ENCODE peak calls at places on chromosomes 2 and 18, in seven cellular contexts. L is K562, C is HCT116, T is SK-N-SH, M is HepG2, D is T47D, V is H1. I is an unnamed sample.

GRCh38 chr2:2057125-2057721 is 273.9 kb downstream of the MYT1L start:
- DNase-seq in L (peak; percentile 63), V (no peak), M (no peak), T (no peak), C (peak; percentile 2), D (no peak), I (no peak)

GRCh38 chr2:33340265-33340664 is 136.2 kb upstream of the RASGRP3 start:
- DNase-seq in D (no peak), C (no peak), V (no peak), M (no peak), T (no peak), L (no peak), I (no peak)

GRCh38 chr2:107334311-107334710 is 448.3 kb upstream of the ST6GAL2 start:
- DNase-seq in T (no peak), L (no peak), D (no peak), V (no peak), M (no peak), C (no peak), I (no peak)

GRCh38 chr2:28717339-28717758 is 34.3 kb upstream of the PPP1CB start:
- DNase-seq in L (no peak), C (peak; percentile 67), V (no peak), T (no peak), D (no peak), M (peak; percentile 23), I (no peak)

GRCh38 chr2:174059178-174059874 is 94.2 kb upstream of the SP3 start:
- DNase-seq in C (no peak), M (peak; percentile 27), L (peak; percentile 63), V (no peak), D (no peak), T (no peak), I (no peak)

GRCh38 chr18:68275616-68276015 is 439.3 kb downstream of the TMX3 start:
- DNase-seq in T (no peak), C (no peak), D (no peak), V (no peak), M (no peak), L (no peak), I (no peak)

GRCh38 chr18:23071285-23071684 is 64.0 kb upstream of the CABLES1 start:
- DNase-seq in C (no peak), T (no peak), L (no peak), D (no peak), M (no peak), V (no peak), I (peak; percentile 79)

GRCh38 chr2:134501476-134502089 is 217.2 kb downstream of the TMEM163 start:
- DNase-seq in M (no peak), V (no peak), L (no peak), C (no peak), D (no peak), T (no peak), I (no peak)

GRCh38 chr2:37683926-37684780 is 12.7 kb upstream of the CDC42EP3 start:
- DNase-seq in T (no peak), M (no peak), V (no peak), D (no peak), L (no peak), C (no peak), I (no peak)

GRCh38 chr18:51654441-51655326 is 457.2 kb upstream of the MEX3C start:
- DNase-seq in M (no peak), C (no peak), T (no peak), L (no peak), V (peak; percentile 71), D (no peak), I (no peak)

GRCh38 chr2:51505533-51505932 is 473.6 kb upstream of the NRXN1 start:
- DNase-seq in V (peak; percentile 48), C (no peak), M (no peak), T (no peak), L (no peak), D (no peak), I (no peak)

GRCh38 chr2:179031731-179032408 is 18.1 kb downstream of the CCDC141 start:
- DNase-seq in V (no peak), T (no peak), C (no peak), L (no peak), M (no peak), D (no peak), I (peak; percentile 88)

GRCh38 chr18:25457636-25458035 is 105.7 kb upstream of the ZNF521 start:
- DNase-seq in V (no peak), C (no peak), L (no peak), T (no peak), D (no peak), M (no peak), I (no peak)

GRCh38 chr2:41932241-41933034 is 115.4 kb upstream of the PKDCC start:
- DNase-seq in D (no peak), M (no peak), L (peak; percentile 67), C (no peak), T (peak; percentile 90), V (no peak), I (no peak)

GRCh38 chr2:222823183-222823915 is 37.5 kb upstream of the ACSL3 start:
- DNase-seq in D (no peak), V (no peak), M (no peak), L (no peak), T (no peak), C (no peak), I (no peak)

GRCh38 chr2:37895135-37895534 is 30.0 kb upstream of the RMDN2 start:
- DNase-seq in D (no peak), C (no peak), T (no peak), V (no peak), L (no peak), M (no peak), I (no peak)

GRCh38 chr18:29321561-29321960 is 1144.6 kb upstream of the CDH2 start:
- DNase-seq in L (no peak), T (no peak), D (no peak), C (no peak), V (no peak), M (no peak), I (no peak)

GRCh38 chr18:476368-476767 is 24.1 kb downstream of the COLEC12 start:
- DNase-seq in V (no peak), D (no peak), T (no peak), C (no peak), M (no peak), L (no peak), I (no peak)

DNA sequence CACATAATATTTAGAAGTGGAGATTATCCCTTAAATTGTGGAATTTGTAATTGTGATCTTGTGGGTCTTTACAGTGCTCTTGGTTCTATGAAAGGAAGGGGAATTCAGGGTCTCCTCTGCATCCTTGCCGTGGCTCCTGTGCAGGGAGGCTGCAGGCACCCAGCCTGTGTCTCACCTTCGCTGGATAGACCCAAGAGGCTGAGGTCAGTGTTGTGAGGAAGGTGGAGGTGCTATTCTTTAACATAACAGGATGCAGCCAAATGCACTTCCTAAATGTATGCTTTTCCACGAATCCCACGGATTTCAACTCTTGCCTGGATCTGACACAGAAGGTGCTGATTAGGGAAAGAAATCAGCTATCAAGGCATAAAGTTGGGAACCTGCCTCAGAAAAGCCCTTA is 69.5 kb downstream of the TMEM18 start:
- DNase-seq in D (no peak), T (no peak), C (no peak), V (no peak), L (no peak), M (no peak), I (no peak)
- TF ChIP-seq JUND in D (no peak), T (no peak), C (no peak), V (no peak), L (no peak), M (no peak), I (no peak)

GRCh38 chr18:78913830-78914585 is 65.6 kb upstream of the SALL3 start:
- DNase-seq in L (no peak), C (no peak), M (no peak), T (no peak), V (peak; percentile 24), D (no peak), I (no peak)
- TF ChIP-seq JUND in L (no peak), C (no peak), M (no peak), T (no peak), V (no peak), D (no peak), I (no peak)

DNA sequence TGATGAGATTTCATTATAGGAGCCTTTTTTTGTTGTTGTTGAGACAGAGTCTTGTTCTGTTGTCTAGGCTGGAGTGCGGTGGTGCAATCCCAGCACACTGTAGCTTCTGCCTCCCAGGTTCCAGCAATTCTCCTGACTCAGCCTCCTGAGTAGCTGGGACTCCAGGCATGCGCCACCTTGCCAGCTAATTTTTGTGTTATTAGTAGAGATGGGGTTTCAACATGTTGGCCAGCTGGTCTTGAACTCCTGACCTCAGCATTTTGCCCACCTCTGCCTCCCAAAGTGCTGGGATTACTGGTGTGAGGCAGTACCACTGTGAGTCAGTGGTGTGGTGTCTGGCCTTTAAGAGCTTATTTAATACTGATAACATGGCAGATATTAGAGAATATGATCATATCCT is 60.1 kb downstream of the MOB4 start:
- DNase-seq in V (no peak), M (no peak), L (no peak), T (no peak), C (no peak), D (no peak), I (no peak)
- TF ChIP-seq JUND in V (no peak), M (no peak), L (no peak), T (no peak), C (no peak), D (no peak), I (no peak)

DNA sequence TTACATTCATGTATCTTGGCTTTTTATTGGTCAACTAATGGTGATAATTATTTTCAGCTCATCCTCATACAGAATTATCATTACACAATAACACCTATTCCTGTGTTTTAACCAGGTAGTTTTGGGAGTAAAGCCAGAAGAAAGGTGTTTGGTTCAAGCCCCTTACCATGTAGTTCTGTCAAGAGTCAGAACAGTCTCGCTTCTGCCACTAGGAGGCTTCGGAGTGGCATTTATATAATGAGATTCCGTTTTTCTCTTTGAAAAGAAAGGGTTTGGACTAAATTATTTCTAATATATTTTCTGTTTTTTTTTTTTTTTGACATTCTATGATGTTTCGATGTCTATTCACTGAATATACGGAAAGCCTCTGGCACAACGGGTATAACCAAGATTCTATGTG is 217.8 kb downstream of the CDH7 start:
- DNase-seq in C (no peak), D (no peak), V (no peak), T (no peak), L (no peak), M (no peak), I (no peak)
- TF ChIP-seq JUND in C (no peak), D (no peak), V (no peak), T (no peak), L (no peak), M (no peak), I (no peak)

I was measured in GM12878.